ENCODE peak calls at places on chromosomes 11 and 22, in nine cellular contexts. One of them, this sample, is unnamed. For H3K4me1, H3K27me3 and H3K9me3, the result is how much of the 10 kb centered on the place peaks cover.

GRCh38 chr11:73347067-73347466 is 29.1 kb upstream of the RELT start:
- DNase-seq in ovary: no peak
- DNase-seq in PC-3: no peak
- DNase-seq in aorta: no peak
- DNase-seq in trophoblast cell: no peak
- DNase-seq in naive thymus-derived CD4-positive, alpha-beta T cell: no peak
- DNase-seq in CD4-positive, CD25-positive, alpha-beta regulatory T cell: no peak
- DNase-seq in cardiac muscle cell: no peak
- DNase-seq in IMR-90: no peak
- DNase-seq in this sample: no peak

GRCh38 chr11:64060861-64061444 is 25.2 kb downstream of the FLRT1 start:
- DNase-seq in ovary: no peak
- DNase-seq in PC-3: no peak
- DNase-seq in aorta: peak
- DNase-seq in trophoblast cell: peak
- DNase-seq in naive thymus-derived CD4-positive, alpha-beta T cell: peak
- DNase-seq in CD4-positive, CD25-positive, alpha-beta regulatory T cell: peak
- DNase-seq in cardiac muscle cell: peak
- DNase-seq in IMR-90: no peak
- DNase-seq in this sample: peak

GRCh38 chr22:47375621-47376321 is 613.3 kb downstream of the TBC1D22A start:
- DNase-seq in ovary: no peak
- DNase-seq in PC-3: no peak
- DNase-seq in aorta: peak
- DNase-seq in trophoblast cell: no peak
- DNase-seq in naive thymus-derived CD4-positive, alpha-beta T cell: no peak
- DNase-seq in CD4-positive, CD25-positive, alpha-beta regulatory T cell: no peak
- DNase-seq in cardiac muscle cell: no peak
- DNase-seq in IMR-90: no peak
- DNase-seq in this sample: no peak

GRCh38 chr22:38446018-38446601 is 8.9 kb downstream of the KCNJ4 start:
- DNase-seq in ovary: no peak
- DNase-seq in PC-3: no peak
- DNase-seq in aorta: no peak
- DNase-seq in trophoblast cell: no peak
- DNase-seq in naive thymus-derived CD4-positive, alpha-beta T cell: no peak
- DNase-seq in CD4-positive, CD25-positive, alpha-beta regulatory T cell: no peak
- DNase-seq in cardiac muscle cell: no peak
- DNase-seq in IMR-90: no peak
- DNase-seq in this sample: no peak

GRCh38 chr11:10829139-10829538 is 20.4 kb upstream of the EIF4G2 start:
- DNase-seq in ovary: no peak
- DNase-seq in PC-3: no peak
- DNase-seq in aorta: no peak
- DNase-seq in trophoblast cell: no peak
- DNase-seq in naive thymus-derived CD4-positive, alpha-beta T cell: no peak
- DNase-seq in CD4-positive, CD25-positive, alpha-beta regulatory T cell: no peak
- DNase-seq in cardiac muscle cell: no peak
- DNase-seq in IMR-90: no peak
- DNase-seq in this sample: no peak

GRCh38 chr22:27801616-27802388 is at the start of gene MN1:
- DNase-seq in ovary: peak
- DNase-seq in PC-3: no peak
- DNase-seq in aorta: peak
- DNase-seq in trophoblast cell: no peak
- DNase-seq in naive thymus-derived CD4-positive, alpha-beta T cell: peak
- DNase-seq in CD4-positive, CD25-positive, alpha-beta regulatory T cell: peak
- DNase-seq in cardiac muscle cell: peak
- DNase-seq in IMR-90: peak
- DNase-seq in this sample: peak

GRCh38 chr22:26751217-26751616 is 93.8 kb downstream of the MIAT start:
- DNase-seq in ovary: no peak
- DNase-seq in PC-3: no peak
- DNase-seq in aorta: no peak
- DNase-seq in trophoblast cell: no peak
- DNase-seq in naive thymus-derived CD4-positive, alpha-beta T cell: no peak
- DNase-seq in CD4-positive, CD25-positive, alpha-beta regulatory T cell: no peak
- DNase-seq in cardiac muscle cell: peak
- DNase-seq in IMR-90: no peak
- DNase-seq in this sample: no peak

GRCh38 chr11:130720232-130720787 is 196.0 kb downstream of the SNX19 start:
- DNase-seq in ovary: no peak
- DNase-seq in PC-3: no peak
- DNase-seq in aorta: no peak
- DNase-seq in trophoblast cell: peak
- DNase-seq in naive thymus-derived CD4-positive, alpha-beta T cell: no peak
- DNase-seq in CD4-positive, CD25-positive, alpha-beta regulatory T cell: no peak
- DNase-seq in cardiac muscle cell: no peak
- DNase-seq in IMR-90: no peak
- DNase-seq in this sample: no peak

GRCh38 chr11:64245797-64246623 is 733 bp downstream of the PPP1R14B start:
- DNase-seq in ovary: peak
- DNase-seq in PC-3: peak
- DNase-seq in aorta: peak
- DNase-seq in trophoblast cell: peak
- DNase-seq in naive thymus-derived CD4-positive, alpha-beta T cell: peak
- DNase-seq in CD4-positive, CD25-positive, alpha-beta regulatory T cell: peak
- DNase-seq in cardiac muscle cell: peak
- DNase-seq in IMR-90: peak
- DNase-seq in this sample: peak

GRCh38 chr11:14414470-14415461 is 55.8 kb upstream of the RRAS2 start:
- DNase-seq in ovary: no peak
- DNase-seq in PC-3: no peak
- DNase-seq in aorta: no peak
- DNase-seq in trophoblast cell: no peak
- DNase-seq in naive thymus-derived CD4-positive, alpha-beta T cell: peak
- DNase-seq in CD4-positive, CD25-positive, alpha-beta regulatory T cell: peak
- DNase-seq in cardiac muscle cell: peak
- DNase-seq in IMR-90: peak
- DNase-seq in this sample: peak

GRCh38 chr22:35777335-35777975 is 59.8 kb downstream of the APOL5 start:
- DNase-seq in ovary: no peak
- DNase-seq in PC-3: peak
- DNase-seq in aorta: no peak
- DNase-seq in trophoblast cell: peak
- DNase-seq in naive thymus-derived CD4-positive, alpha-beta T cell: no peak
- DNase-seq in CD4-positive, CD25-positive, alpha-beta regulatory T cell: no peak
- DNase-seq in cardiac muscle cell: peak
- DNase-seq in IMR-90: peak
- DNase-seq in this sample: no peak

GRCh38 chr11:117039897-117040296 is 58.3 kb downstream of the SIK3 start:
- DNase-seq in ovary: no peak
- DNase-seq in PC-3: peak
- DNase-seq in aorta: no peak
- DNase-seq in trophoblast cell: no peak
- DNase-seq in naive thymus-derived CD4-positive, alpha-beta T cell: no peak
- DNase-seq in CD4-positive, CD25-positive, alpha-beta regulatory T cell: no peak
- DNase-seq in cardiac muscle cell: no peak
- DNase-seq in IMR-90: peak
- DNase-seq in this sample: no peak

GRCh38 chr11:121894581-121894980 is 221.4 kb downstream of the BLID start:
- DNase-seq in ovary: no peak
- DNase-seq in PC-3: peak
- DNase-seq in aorta: no peak
- DNase-seq in trophoblast cell: no peak
- DNase-seq in naive thymus-derived CD4-positive, alpha-beta T cell: no peak
- DNase-seq in CD4-positive, CD25-positive, alpha-beta regulatory T cell: no peak
- DNase-seq in cardiac muscle cell: no peak
- DNase-seq in IMR-90: peak
- DNase-seq in this sample: no peak
- H3K4me1 ChIP-seq in ovary: under half
- H3K4me1 ChIP-seq in PC-3: half or more
- H3K4me1 ChIP-seq in aorta: under half
- H3K4me1 ChIP-seq in trophoblast cell: under half
- H3K4me1 ChIP-seq in naive thymus-derived CD4-positive, alpha-beta T cell: under half
- H3K4me1 ChIP-seq in CD4-positive, CD25-positive, alpha-beta regulatory T cell: under half
- H3K4me1 ChIP-seq in cardiac muscle cell: under half
- H3K4me1 ChIP-seq in IMR-90: under half
- H3K4me1 ChIP-seq in this sample: under half

DNA sequence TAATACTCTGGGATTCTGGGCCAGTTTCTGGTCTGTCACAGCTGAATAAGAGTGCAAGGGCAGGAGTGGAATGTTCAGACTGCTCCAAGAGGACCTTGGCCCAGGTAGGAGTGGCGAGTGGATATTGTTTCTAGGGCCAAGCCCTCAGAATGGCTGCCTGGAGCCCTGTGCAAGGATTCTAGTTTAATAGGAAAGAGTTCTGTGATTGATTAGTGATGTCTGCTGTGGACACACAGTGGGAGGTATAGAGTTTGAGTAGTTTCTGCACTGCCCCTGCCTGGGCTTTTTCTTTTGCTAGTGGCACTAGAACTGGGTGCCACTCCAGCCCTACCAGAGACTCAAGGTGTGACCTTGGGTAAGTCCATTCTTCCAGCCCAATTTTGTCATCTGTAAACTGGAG is 9.7 kb upstream of the MPPED1 start:
- DNase-seq in ovary: no peak
- DNase-seq in PC-3: no peak
- DNase-seq in aorta: peak
- DNase-seq in trophoblast cell: no peak
- DNase-seq in naive thymus-derived CD4-positive, alpha-beta T cell: no peak
- DNase-seq in CD4-positive, CD25-positive, alpha-beta regulatory T cell: no peak
- DNase-seq in cardiac muscle cell: no peak
- DNase-seq in IMR-90: no peak
- DNase-seq in this sample: no peak
- H3K27me3 ChIP-seq in ovary: under half
- H3K27me3 ChIP-seq in PC-3: under half
- H3K27me3 ChIP-seq in aorta: under half
- H3K27me3 ChIP-seq in trophoblast cell: under half
- H3K27me3 ChIP-seq in naive thymus-derived CD4-positive, alpha-beta T cell: under half
- H3K27me3 ChIP-seq in CD4-positive, CD25-positive, alpha-beta regulatory T cell: under half
- H3K27me3 ChIP-seq in cardiac muscle cell: under half
- H3K27me3 ChIP-seq in IMR-90: under half
- H3K27me3 ChIP-seq in this sample: under half

GRCh38 chr11:70820311-70820710 is 422.0 kb downstream of the CTTN start:
- DNase-seq in ovary: no peak
- DNase-seq in PC-3: no peak
- DNase-seq in aorta: no peak
- DNase-seq in trophoblast cell: no peak
- DNase-seq in naive thymus-derived CD4-positive, alpha-beta T cell: no peak
- DNase-seq in CD4-positive, CD25-positive, alpha-beta regulatory T cell: no peak
- DNase-seq in cardiac muscle cell: no peak
- DNase-seq in IMR-90: no peak
- DNase-seq in this sample: no peak

GRCh38 chr11:70824590-70825300 is 426.4 kb downstream of the CTTN start:
- DNase-seq in ovary: no peak
- DNase-seq in PC-3: no peak
- DNase-seq in aorta: no peak
- DNase-seq in trophoblast cell: no peak
- DNase-seq in naive thymus-derived CD4-positive, alpha-beta T cell: no peak
- DNase-seq in CD4-positive, CD25-positive, alpha-beta regulatory T cell: no peak
- DNase-seq in cardiac muscle cell: peak
- DNase-seq in IMR-90: no peak
- DNase-seq in this sample: no peak

GRCh38 chr11:70823771-70824170 is 425.4 kb downstream of the CTTN start:
- DNase-seq in ovary: no peak
- DNase-seq in PC-3: no peak
- DNase-seq in aorta: no peak
- DNase-seq in trophoblast cell: no peak
- DNase-seq in naive thymus-derived CD4-positive, alpha-beta T cell: no peak
- DNase-seq in CD4-positive, CD25-positive, alpha-beta regulatory T cell: no peak
- DNase-seq in cardiac muscle cell: no peak
- DNase-seq in IMR-90: no peak
- DNase-seq in this sample: no peak

GRCh38 chr11:70819022-70819421 is 420.7 kb downstream of the CTTN start:
- DNase-seq in ovary: no peak
- DNase-seq in PC-3: no peak
- DNase-seq in aorta: no peak
- DNase-seq in trophoblast cell: no peak
- DNase-seq in naive thymus-derived CD4-positive, alpha-beta T cell: no peak
- DNase-seq in CD4-positive, CD25-positive, alpha-beta regulatory T cell: no peak
- DNase-seq in cardiac muscle cell: no peak
- DNase-seq in IMR-90: no peak
- DNase-seq in this sample: no peak

GRCh38 chr11:70820712-70821111 is 422.4 kb downstream of the CTTN start:
- DNase-seq in ovary: no peak
- DNase-seq in PC-3: no peak
- DNase-seq in aorta: no peak
- DNase-seq in trophoblast cell: no peak
- DNase-seq in naive thymus-derived CD4-positive, alpha-beta T cell: no peak
- DNase-seq in CD4-positive, CD25-positive, alpha-beta regulatory T cell: no peak
- DNase-seq in cardiac muscle cell: no peak
- DNase-seq in IMR-90: no peak
- DNase-seq in this sample: no peak
- H3K9me3 ChIP-seq in ovary: under half
- H3K9me3 ChIP-seq in PC-3: under half
- H3K9me3 ChIP-seq in aorta: under half
- H3K9me3 ChIP-seq in trophoblast cell: under half
- H3K9me3 ChIP-seq in naive thymus-derived CD4-positive, alpha-beta T cell: under half
- H3K9me3 ChIP-seq in CD4-positive, CD25-positive, alpha-beta regulatory T cell: under half
- H3K9me3 ChIP-seq in cardiac muscle cell: under half
- H3K9me3 ChIP-seq in IMR-90: under half
- H3K9me3 ChIP-seq in this sample: under half

GRCh38 chr11:33893711-33894401 is 2.0 kb upstream of the LMO2 start:
- DNase-seq in ovary: no peak
- DNase-seq in PC-3: no peak
- DNase-seq in aorta: no peak
- DNase-seq in trophoblast cell: peak
- DNase-seq in naive thymus-derived CD4-positive, alpha-beta T cell: peak
- DNase-seq in CD4-positive, CD25-positive, alpha-beta regulatory T cell: peak
- DNase-seq in cardiac muscle cell: peak
- DNase-seq in IMR-90: no peak
- DNase-seq in this sample: peak

GRCh38 chr11:33892906-33893594 is 1.2 kb upstream of the LMO2 start:
- DNase-seq in ovary: no peak
- DNase-seq in PC-3: no peak
- DNase-seq in aorta: no peak
- DNase-seq in trophoblast cell: no peak
- DNase-seq in naive thymus-derived CD4-positive, alpha-beta T cell: no peak
- DNase-seq in CD4-positive, CD25-positive, alpha-beta regulatory T cell: no peak
- DNase-seq in cardiac muscle cell: no peak
- DNase-seq in IMR-90: no peak
- DNase-seq in this sample: no peak

GRCh38 chr11:33895752-33896137 is 3.9 kb upstream of the LMO2 start:
- DNase-seq in ovary: no peak
- DNase-seq in PC-3: no peak
- DNase-seq in aorta: no peak
- DNase-seq in trophoblast cell: no peak
- DNase-seq in naive thymus-derived CD4-positive, alpha-beta T cell: no peak
- DNase-seq in CD4-positive, CD25-positive, alpha-beta regulatory T cell: no peak
- DNase-seq in cardiac muscle cell: no peak
- DNase-seq in IMR-90: no peak
- DNase-seq in this sample: no peak

GRCh38 chr11:33891714-33892327 is at the start of gene LMO2:
- DNase-seq in ovary: no peak
- DNase-seq in PC-3: no peak
- DNase-seq in aorta: no peak
- DNase-seq in trophoblast cell: no peak
- DNase-seq in naive thymus-derived CD4-positive, alpha-beta T cell: no peak
- DNase-seq in CD4-positive, CD25-positive, alpha-beta regulatory T cell: no peak
- DNase-seq in cardiac muscle cell: no peak
- DNase-seq in IMR-90: no peak
- DNase-seq in this sample: no peak

DNA sequence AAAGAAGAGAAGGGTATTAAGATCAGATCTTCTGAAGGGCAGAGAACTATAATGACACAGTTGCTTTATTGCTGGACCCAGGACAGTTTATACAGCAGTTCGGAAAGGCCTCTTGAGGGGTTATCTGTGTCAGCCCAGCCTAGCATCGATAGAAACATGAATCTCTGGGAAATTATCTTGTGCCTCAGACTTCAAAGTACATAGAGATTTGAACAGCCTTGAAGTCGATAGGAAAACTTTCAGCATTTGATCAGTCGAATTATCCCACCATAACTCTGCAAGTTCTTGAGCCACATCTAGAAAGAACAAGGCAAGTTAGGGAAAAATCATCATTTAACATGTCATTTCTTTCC is 2.5 kb upstream of the LMO2 start:
- DNase-seq in ovary: no peak
- DNase-seq in PC-3: no peak
- DNase-seq in aorta: no peak
- DNase-seq in trophoblast cell: no peak
- DNase-seq in naive thymus-derived CD4-positive, alpha-beta T cell: no peak
- DNase-seq in CD4-positive, CD25-positive, alpha-beta regulatory T cell: no peak
- DNase-seq in cardiac muscle cell: no peak
- DNase-seq in IMR-90: no peak
- DNase-seq in this sample: no peak
- H3K4me1 ChIP-seq in ovary: under half
- H3K4me1 ChIP-seq in PC-3: under half
- H3K4me1 ChIP-seq in aorta: under half
- H3K4me1 ChIP-seq in trophoblast cell: under half
- H3K4me1 ChIP-seq in naive thymus-derived CD4-positive, alpha-beta T cell: under half
- H3K4me1 ChIP-seq in CD4-positive, CD25-positive, alpha-beta regulatory T cell: under half
- H3K4me1 ChIP-seq in cardiac muscle cell: under half
- H3K4me1 ChIP-seq in IMR-90: under half
- H3K4me1 ChIP-seq in this sample: under half

This sample was measured in CD4-positive, alpha-beta memory T cell.